ENCODE peak calls at places on chromosomes 7 and 10, in nine cellular contexts. C is HCT116, I is MM.1S, W is neural progenitor cell, M is hepatocyte, R is OCI-LY7, K is GM23338, S is SK-N-SH, V is PC-3. A is an unnamed sample.

GRCh38 chr7:30136339-30136738 is 1.6 kb downstream of the MTURN start:
- DNase-seq in C (no peak), I (no peak), W (peak), M (no peak), R (no peak), K (peak), S (no peak), V (no peak), A (no peak)

GRCh38 chr10:62614389-62615157 is 189.9 kb upstream of the ADO start:
- DNase-seq in C (no peak), I (no peak), W (no peak), M (no peak), R (no peak), K (no peak), S (no peak), V (peak), A (peak)

GRCh38 chr7:30548762-30549344 is 44.2 kb upstream of the GGCT start:
- DNase-seq in C (peak), I (peak), W (peak), M (peak), R (peak), K (peak), S (peak), V (peak), A (peak)

GRCh38 chr10:132466520-132467463 is 69.8 kb downstream of the PWWP2B start:
- DNase-seq in C (no peak), I (no peak), W (no peak), M (no peak), R (no peak), K (no peak), S (no peak), V (no peak), A (no peak)

GRCh38 chr7:153398370-153398769 is 638.8 kb downstream of the ACTR3B start:
- DNase-seq in C (no peak), I (no peak), W (no peak), M (no peak), R (no peak), K (no peak), S (no peak), V (no peak), A (no peak)

GRCh38 chr7:128247640-128248194 is 6.6 kb downstream of the LEP start:
- DNase-seq in C (peak), I (no peak), W (no peak), M (no peak), R (no peak), K (no peak), S (no peak), V (peak), A (peak)

GRCh38 chr10:75236178-75236825 is 545 bp upstream of the COMTD1 start:
- DNase-seq in C (no peak), I (no peak), W (no peak), M (no peak), R (no peak), K (no peak), S (no peak), V (no peak), A (no peak)

GRCh38 chr7:375901-376305 is 85.9 kb downstream of the FOXL3 start:
- DNase-seq in C (no peak), I (no peak), W (no peak), M (no peak), R (no peak), K (no peak), S (peak), V (no peak), A (no peak)

GRCh38 chr7:20417675-20418382 is 87.1 kb downstream of the ITGB8 start:
- DNase-seq in C (no peak), I (no peak), W (no peak), M (no peak), R (no peak), K (no peak), S (no peak), V (no peak), A (no peak)

GRCh38 chr7:3283130-3283704 is 17.8 kb upstream of the SDK1 start:
- DNase-seq in C (no peak), I (no peak), W (no peak), M (no peak), R (no peak), K (peak), S (no peak), V (no peak), A (no peak)

GRCh38 chr10:120978589-120979252 is 127.6 kb downstream of the WDR11 start:
- DNase-seq in C (no peak), I (no peak), W (no peak), M (peak), R (no peak), K (no peak), S (no peak), V (peak), A (no peak)

GRCh38 chr10:75660833-75661232 is 229.4 kb downstream of the LRMDA start:
- DNase-seq in C (no peak), I (no peak), W (no peak), M (no peak), R (no peak), K (no peak), S (peak), V (no peak), A (no peak)

GRCh38 chr7:28316489-28316888 is 95.8 kb upstream of the CREB5 start:
- DNase-seq in C (no peak), I (no peak), W (no peak), M (no peak), R (no peak), K (no peak), S (no peak), V (no peak), A (peak)

GRCh38 chr7:985915-986741 is 3.1 kb downstream of the CYP2W1 start:
- DNase-seq in C (no peak), I (no peak), W (no peak), M (no peak), R (no peak), K (no peak), S (peak), V (peak), A (peak)

GRCh38 chr7:27652518-27652917 is 10.2 kb downstream of the HIBADH start:
- DNase-seq in C (no peak), I (no peak), W (peak), M (no peak), R (no peak), K (no peak), S (no peak), V (no peak), A (no peak)

GRCh38 chr10:42977032-42977416 is 99.8 kb upstream of the RET start:
- DNase-seq in C (no peak), I (no peak), W (no peak), M (no peak), R (no peak), K (no peak), S (no peak), V (no peak), A (no peak)

GRCh38 chr7:121406866-121407439 is 10.8 kb upstream of the FAM3C start:
- DNase-seq in C (no peak), I (no peak), W (no peak), M (peak), R (no peak), K (peak), S (no peak), V (no peak), A (no peak)

GRCh38 chr10:113111260-113111659 is 161.2 kb downstream of the TCF7L2 start:
- DNase-seq in C (no peak), I (no peak), W (no peak), M (no peak), R (no peak), K (no peak), S (no peak), V (no peak), A (no peak)
- H3K4me3 ChIP-seq in C (no peak), I (no peak), W (no peak), M (no peak), R (no peak), K (no peak), S (no peak), V (no peak), A (no peak)

GRCh38 chr7:101819183-101819582 is 1.8 kb downstream of the CUX1 start:
- DNase-seq in C (no peak), I (no peak), W (no peak), M (no peak), R (no peak), K (no peak), S (no peak), V (no peak), A (no peak)

GRCh38 chr7:101818699-101819071 is 1.3 kb downstream of the CUX1 start:
- DNase-seq in C (no peak), I (no peak), W (no peak), M (no peak), R (no peak), K (no peak), S (no peak), V (no peak), A (no peak)

GRCh38 chr7:101823086-101823485 is 5.7 kb downstream of the CUX1 start:
- DNase-seq in C (no peak), I (no peak), W (no peak), M (no peak), R (no peak), K (no peak), S (no peak), V (no peak), A (no peak)

GRCh38 chr7:101819913-101820522 is 2.6 kb downstream of the CUX1 start:
- DNase-seq in C (no peak), I (no peak), W (no peak), M (no peak), R (no peak), K (no peak), S (no peak), V (no peak), A (no peak)

DNA sequence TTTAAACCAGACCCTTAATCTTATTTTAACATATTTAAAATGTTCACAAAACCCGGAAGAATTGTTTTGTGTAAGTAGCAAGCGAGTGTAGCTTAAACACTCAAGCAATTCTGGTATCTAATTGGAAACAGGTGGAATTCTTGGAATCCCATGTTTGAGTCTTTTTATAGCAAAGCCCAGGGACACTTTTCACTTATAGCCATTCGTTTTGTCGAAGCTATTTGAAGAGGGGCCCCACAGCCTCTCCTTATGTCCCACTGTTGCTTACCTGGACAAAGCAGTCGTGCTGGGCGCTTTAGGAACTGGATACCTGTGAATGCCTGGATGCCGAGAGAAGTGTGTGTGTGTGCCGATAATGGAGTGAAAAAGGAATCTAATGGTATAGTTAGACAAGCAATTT is 3.3 kb downstream of the CUX1 start:
- DNase-seq in C (no peak), I (no peak), W (peak), M (no peak), R (no peak), K (no peak), S (no peak), V (no peak), A (peak)
- TF ChIP-seq EZH2phosphoT487 in C (no peak), I (no peak), W (no peak), M (no peak), R (no peak), K (no peak), S (no peak), V (no peak), A (no peak)

DNA sequence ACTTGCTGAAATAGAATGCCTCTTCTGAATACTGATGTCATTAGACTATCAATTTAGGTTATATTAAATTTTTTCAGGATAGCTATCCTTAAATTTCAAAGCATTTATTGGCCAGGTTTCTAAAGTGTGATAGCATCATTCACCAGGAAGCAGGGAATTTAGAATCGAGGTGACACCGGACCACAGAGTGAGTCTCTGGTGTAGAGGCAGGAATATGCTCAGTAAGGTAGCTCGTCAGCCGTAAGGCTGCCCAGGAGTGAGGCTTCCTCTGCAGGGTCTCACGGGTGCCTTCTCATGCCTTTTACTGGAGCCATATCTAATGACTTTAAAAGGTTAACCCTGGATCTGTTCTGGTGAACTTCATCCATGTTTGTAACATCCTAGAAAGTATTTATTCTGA is 170.8 kb upstream of the KLF14 start:
- DNase-seq in C (no peak), I (no peak), W (no peak), M (no peak), R (no peak), K (no peak), S (no peak), V (peak), A (peak)
- H3K4me3 ChIP-seq in C (no peak), I (no peak), W (no peak), M (no peak), R (no peak), K (no peak), S (peak), V (peak), A (peak)

DNA sequence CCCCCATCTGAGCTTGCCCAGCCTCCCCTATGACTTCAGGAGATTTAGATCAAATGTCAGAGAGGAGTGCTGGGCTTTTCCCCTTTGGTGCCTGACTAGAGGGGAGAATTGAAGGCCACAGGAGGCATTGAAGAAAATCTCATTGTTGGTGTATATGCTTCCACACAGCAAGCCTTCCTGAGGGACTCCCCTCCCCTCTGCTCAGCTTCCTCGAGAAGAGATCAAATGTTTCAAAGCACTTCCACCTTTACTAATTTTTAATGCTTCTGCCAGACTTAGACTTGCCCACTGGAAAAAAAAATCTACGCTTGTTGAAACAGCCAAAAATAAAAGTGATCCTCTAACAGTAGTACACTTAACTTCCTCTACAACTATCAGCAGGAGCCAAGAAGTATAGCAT is 79.2 kb downstream of the FZD1 start:
- DNase-seq in C (no peak), I (no peak), W (no peak), M (no peak), R (no peak), K (no peak), S (no peak), V (no peak), A (no peak)
- TF ChIP-seq EZH2phosphoT487 in C (no peak), I (no peak), W (no peak), M (no peak), R (no peak), K (no peak), S (no peak), V (no peak), A (no peak)

GRCh38 chr7:100486753-100487446 is 3.2 kb downstream of the NYAP1 start:
- DNase-seq in C (no peak), I (no peak), W (peak), M (peak), R (no peak), K (peak), S (peak), V (peak), A (peak)
- H3K4me3 ChIP-seq in C (no peak), I (no peak), W (no peak), M (no peak), R (no peak), K (no peak), S (no peak), V (no peak), A (no peak)

DNA sequence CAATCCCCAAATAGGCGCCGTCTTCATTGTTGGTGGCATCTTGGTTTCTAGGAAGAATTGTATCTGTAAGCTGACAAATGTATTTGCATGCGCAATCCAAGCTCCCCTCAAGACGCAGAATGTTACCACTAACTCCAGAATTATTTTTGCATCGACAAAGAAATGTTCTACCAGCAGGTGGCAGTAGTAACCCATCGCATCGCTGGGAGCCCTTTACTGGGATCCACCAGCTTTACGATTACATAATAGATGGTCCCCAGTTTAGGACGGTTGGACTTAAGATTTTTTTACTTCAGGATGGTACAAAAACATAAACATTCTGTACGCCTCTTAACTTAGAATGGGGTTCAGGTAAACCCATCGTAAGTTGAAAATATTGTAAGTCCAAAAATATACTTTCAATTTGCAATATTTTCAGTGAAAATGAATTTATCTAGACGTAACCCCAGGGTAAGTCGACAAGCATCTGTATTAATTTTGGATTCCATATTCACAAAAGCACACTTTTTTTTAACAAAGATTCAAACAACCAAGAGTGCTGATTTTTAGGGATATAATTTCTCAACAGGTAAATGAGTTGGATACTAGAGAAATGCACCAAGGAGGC is 114.0 kb upstream of the COBL start:
- DNase-seq in C (peak), I (peak), W (peak), M (peak), R (peak), K (peak), S (peak), V (peak), A (peak)
- TF ChIP-seq EZH2phosphoT487 in C (no peak), I (no peak), W (no peak), M (no peak), R (no peak), K (no peak), S (no peak), V (no peak), A (no peak)

DNA sequence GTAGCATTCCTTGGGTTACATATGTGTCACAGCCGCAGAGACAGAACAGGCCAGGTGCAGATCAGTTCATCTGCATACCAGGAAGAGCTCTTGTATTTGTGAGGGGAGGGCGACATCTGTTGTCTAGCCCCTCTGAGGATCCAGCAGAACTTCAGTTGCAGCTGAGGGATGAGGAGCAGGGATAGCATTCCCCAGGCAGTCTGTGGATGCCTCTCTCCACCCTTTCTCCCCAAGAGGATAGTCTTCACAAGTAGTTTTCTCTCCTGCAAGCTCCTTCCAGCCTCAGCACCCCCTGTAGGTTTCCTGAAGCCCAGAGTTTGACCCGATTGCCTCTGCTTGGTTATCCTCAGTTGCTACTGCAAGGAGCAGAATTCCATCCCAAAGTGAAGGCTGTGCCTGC is 2.6 kb downstream of the SCD start:
- DNase-seq in C (no peak), I (no peak), W (no peak), M (no peak), R (no peak), K (no peak), S (no peak), V (no peak), A (no peak)
- H3K4me3 ChIP-seq in C (no peak), I (peak), W (peak), M (peak), R (peak), K (peak), S (peak), V (peak), A (no peak)

GRCh38 chr10:1451362-1451888 is 285.9 kb downstream of the ADARB2 start:
- DNase-seq in C (no peak), I (no peak), W (no peak), M (no peak), R (no peak), K (no peak), S (no peak), V (no peak), A (no peak)

GRCh38 chr10:1452777-1453176 is 284.5 kb downstream of the ADARB2 start:
- DNase-seq in C (no peak), I (no peak), W (no peak), M (no peak), R (no peak), K (no peak), S (no peak), V (no peak), A (no peak)

GRCh38 chr10:1454964-1455363 is 282.4 kb downstream of the ADARB2 start:
- DNase-seq in C (no peak), I (no peak), W (no peak), M (no peak), R (peak), K (no peak), S (no peak), V (no peak), A (no peak)

GRCh38 chr10:1449806-1450205 is 287.5 kb downstream of the ADARB2 start:
- DNase-seq in C (no peak), I (no peak), W (no peak), M (no peak), R (no peak), K (no peak), S (peak), V (no peak), A (no peak)

DNA sequence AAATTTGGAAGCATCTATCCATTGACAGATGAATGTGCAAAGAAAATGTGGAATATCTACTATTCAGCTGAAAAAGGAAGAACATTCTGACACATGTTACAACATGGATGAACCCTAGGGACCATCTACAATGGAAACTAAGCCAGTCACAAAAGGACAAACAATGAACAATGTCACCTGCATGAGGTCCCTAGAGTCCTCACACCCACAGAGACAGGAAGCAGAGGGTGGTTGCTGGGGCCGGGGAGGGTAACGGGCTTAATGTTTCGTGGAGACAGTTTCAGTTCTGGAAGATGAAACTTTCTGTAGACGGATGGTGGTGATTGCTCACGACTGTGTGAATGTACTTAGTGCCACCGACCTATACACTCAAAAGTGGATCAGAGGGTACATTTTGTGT is 282.9 kb downstream of the ADARB2 start:
- DNase-seq in C (no peak), I (peak), W (no peak), M (no peak), R (peak), K (no peak), S (no peak), V (no peak), A (no peak)
- TF ChIP-seq EZH2phosphoT487 in C (no peak), I (no peak), W (no peak), M (no peak), R (no peak), K (no peak), S (no peak), V (no peak), A (no peak)

GRCh38 chr10:126171555-126171954 is 216.7 kb downstream of the ADAM12 start:
- DNase-seq in C (no peak), I (no peak), W (no peak), M (no peak), R (no peak), K (no peak), S (no peak), V (no peak), A (peak)

GRCh38 chr10:126166797-126167196 is 221.5 kb downstream of the ADAM12 start:
- DNase-seq in C (no peak), I (no peak), W (no peak), M (no peak), R (no peak), K (no peak), S (no peak), V (no peak), A (no peak)

GRCh38 chr10:126165865-126166264 is 222.4 kb downstream of the ADAM12 start:
- DNase-seq in C (no peak), I (no peak), W (no peak), M (no peak), R (no peak), K (no peak), S (no peak), V (no peak), A (no peak)

GRCh38 chr10:126169899-126170298 is 218.4 kb downstream of the ADAM12 start:
- DNase-seq in C (no peak), I (no peak), W (no peak), M (no peak), R (no peak), K (no peak), S (no peak), V (no peak), A (no peak)

DNA sequence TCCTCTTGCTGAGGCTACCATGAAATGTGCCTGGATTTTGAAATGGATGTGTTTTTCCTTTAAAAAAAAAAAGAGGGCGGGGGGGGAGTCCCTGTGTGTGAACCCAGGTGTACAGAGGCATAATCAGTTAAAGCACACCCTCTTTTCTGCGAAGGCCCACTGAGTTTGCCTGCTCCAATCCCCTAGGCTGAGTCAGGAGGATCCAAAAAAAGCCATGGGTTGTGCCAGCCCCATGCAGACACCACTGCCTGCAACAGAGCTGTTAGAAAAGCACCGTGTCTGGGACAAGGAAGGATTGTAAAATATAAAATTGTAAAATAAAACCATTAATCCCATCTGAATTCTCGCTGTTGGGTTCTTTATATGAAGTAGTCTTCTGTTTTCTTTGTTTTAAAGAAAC is 217.9 kb downstream of the ADAM12 start:
- DNase-seq in C (no peak), I (no peak), W (no peak), M (no peak), R (no peak), K (no peak), S (no peak), V (no peak), A (peak)
- H3K4me3 ChIP-seq in C (no peak), I (no peak), W (no peak), M (no peak), R (no peak), K (no peak), S (no peak), V (no peak), A (no peak)

A was measured in GM23248.